ENCODE peak calls at places on chromosome 20, in ten cellular contexts. K is spleen, D is uterus, V is esophagus squamous epithelium, R is ovary, X is prostate gland, J is A549, U is cardiac muscle cell, P is hepatocyte, Z is left lung. S is an unnamed sample.

GRCh38 chr20:23305098-23305497 is 45.5 kb upstream of the NXT1 start:
- DNase-seq in V (no peak), X (no peak), P (no peak), J (no peak), Z (no peak), R (no peak), U (peak; percentile 62), D (no peak), K (no peak), S (no peak)

GRCh38 chr20:17898548-17898994 is 70.0 kb downstream of the SNX5 start:
- DNase-seq in J (peak; percentile 88), P (peak; percentile 87), D (peak; percentile 80), K (peak; percentile 88), R (peak; percentile 79), U (peak; percentile 82), X (peak; percentile 80), Z (no peak), V (no peak), S (peak; percentile 60)

GRCh38 chr20:19789446-19789845 is 31.4 kb downstream of the RIN2 start:
- DNase-seq in X (no peak), U (no peak), R (no peak), V (no peak), P (no peak), J (no peak), K (no peak), Z (no peak), D (no peak), S (no peak)

GRCh38 chr20:24863356-24863755 is 85.7 kb upstream of the CST7 start:
- DNase-seq in Z (no peak), X (no peak), P (no peak), D (no peak), R (no peak), K (no peak), V (no peak), U (peak; percentile 79), J (no peak), S (no peak)

GRCh38 chr20:33062105-33062629 is 8.5 kb downstream of the BPIFB3 start:
- DNase-seq in D (no peak), R (no peak), J (no peak), K (peak; percentile 29), V (no peak), X (no peak), Z (no peak), P (no peak), U (peak; percentile 58), S (no peak)

GRCh38 chr20:4820833-4821518 is 99.3 kb downstream of the PRND start:
- DNase-seq in R (peak; percentile 43), X (no peak), D (peak; percentile 75), U (peak; percentile 76), K (no peak), V (no peak), P (no peak), J (peak; percentile 41), Z (no peak), S (no peak)

GRCh38 chr20:12394786-12395185 is 477.1 kb downstream of the BTBD3 start:
- DNase-seq in D (no peak), U (peak; percentile 33), K (no peak), J (no peak), X (no peak), P (peak; percentile 54), Z (no peak), V (no peak), R (no peak), S (no peak)

GRCh38 chr20:23515250-23515939 is 24.5 kb downstream of the CST8 start:
- DNase-seq in K (no peak), Z (no peak), U (no peak), V (no peak), R (no peak), P (no peak), J (no peak), X (no peak), D (no peak), S (no peak)

GRCh38 chr20:11569163-11569562 is 348.5 kb upstream of the BTBD3 start:
- DNase-seq in D (no peak), U (peak; percentile 13), R (no peak), X (no peak), P (no peak), J (no peak), Z (no peak), K (no peak), V (no peak), S (no peak)

GRCh38 chr20:20076297-20077065 is 24.1 kb downstream of the CFAP61 start:
- DNase-seq in K (no peak), R (no peak), X (no peak), J (no peak), V (no peak), Z (no peak), D (no peak), U (peak; percentile 78), P (peak; percentile 33), S (no peak)

GRCh38 chr20:13022401-13023170 is 13.8 kb downstream of the SPTLC3 start:
- DNase-seq in R (no peak), Z (no peak), J (no peak), P (peak; percentile 40), D (no peak), U (peak; percentile 52), X (no peak), V (no peak), K (no peak), S (no peak)

GRCh38 chr20:37816003-37816402 is 86.9 kb upstream of the VSTM2L start:
- DNase-seq in D (no peak), V (no peak), J (no peak), X (no peak), K (no peak), Z (no peak), R (no peak), P (no peak), U (no peak), S (no peak)

GRCh38 chr20:15859061-15859460 is 714.2 kb downstream of the KIF16B start:
- DNase-seq in K (no peak), V (no peak), J (no peak), D (no peak), X (no peak), U (no peak), Z (no peak), R (no peak), P (no peak), S (no peak)

GRCh38 chr20:25327521-25328235 is 63.0 kb downstream of the ABHD12 start:
- DNase-seq in K (no peak), U (no peak), R (no peak), D (no peak), P (no peak), J (no peak), Z (no peak), X (no peak), V (no peak), S (no peak)

GRCh38 chr20:539236-539635 is 4.4 kb downstream of the CSNK2A1 start:
- DNase-seq in Z (no peak), J (no peak), U (no peak), P (no peak), D (no peak), K (no peak), X (no peak), R (no peak), V (no peak), S (no peak)
- H3K4me3 ChIP-seq in Z (no peak overlapping the region), J (no peak overlapping the region), U (no peak overlapping the region), P (no peak overlapping the region), D (no peak overlapping the region), K (no peak overlapping the region), X (no peak overlapping the region), R (no peak overlapping the region), V (no peak overlapping the region), S (no peak overlapping the region)

DNA sequence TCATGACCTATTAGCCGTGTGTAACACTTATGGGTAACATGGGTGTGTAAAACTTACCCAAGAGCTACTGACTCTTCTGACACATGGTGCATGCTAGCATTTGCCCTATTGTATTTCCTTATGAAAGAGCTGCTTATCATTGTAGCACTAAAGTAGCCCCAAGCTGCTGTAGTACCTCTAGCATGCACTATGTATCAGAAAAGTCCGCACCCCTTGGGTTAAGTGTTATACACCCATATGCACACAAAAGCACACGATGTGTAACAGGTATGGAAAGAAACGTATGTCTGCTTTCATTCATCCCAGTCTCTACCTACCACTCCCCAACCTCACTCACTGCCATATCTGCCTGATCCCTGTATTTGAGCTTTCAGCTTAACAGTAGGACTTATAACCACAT is 85.3 kb downstream of the ZMYND8 start:
- DNase-seq in K (no peak), R (no peak), J (no peak), P (no peak), D (no peak), V (no peak), U (no peak), Z (no peak), X (no peak), S (no peak)
- H3K4me1 ChIP-seq in K (peaks cover 36% of the 10 kb centered on the region), R (peaks cover 2% of the 10 kb centered on the region), J (peaks cover 43% of the 10 kb centered on the region), P (peaks cover 14% of the 10 kb centered on the region), D (peaks cover 15% of the 10 kb centered on the region), V (peaks cover 39% of the 10 kb centered on the region), U (peaks cover 7% of the 10 kb centered on the region), Z (peaks cover 15% of the 10 kb centered on the region), X (no peaks in the 10 kb centered on the region), S (peaks cover 44% of the 10 kb centered on the region)

DNA sequence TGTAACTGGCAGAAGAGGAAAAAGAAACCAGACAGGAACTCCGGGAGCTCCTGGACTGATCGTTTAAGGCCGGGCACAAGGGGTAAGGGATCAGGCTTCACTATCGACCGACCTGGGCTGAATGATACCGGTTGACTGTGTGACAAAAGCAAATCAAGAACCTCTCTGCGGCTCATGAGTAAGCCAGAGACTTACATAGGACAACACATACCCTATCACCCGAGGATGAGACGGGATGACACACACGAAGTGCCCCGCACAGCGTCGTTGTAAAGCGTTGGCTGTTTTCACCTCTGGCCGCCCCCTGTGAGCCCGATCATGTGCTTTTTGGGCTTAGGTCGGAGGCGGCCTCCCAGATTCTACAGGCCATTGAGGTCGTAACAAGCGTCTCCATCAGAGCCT is 695 bp upstream of the TGIF2 start:
- DNase-seq in Z (no peak), U (peak; percentile 28), P (peak; percentile 61), D (no peak), X (peak; percentile 7), R (no peak), V (no peak), K (no peak), J (no peak), S (no peak)
- TF ChIP-seq CTCF in Z (no peak), U (no peak), P (no peak), D (no peak), X (no peak), R (no peak), V (no peak), K (no peak), J (no peak), S (no peak)

GRCh38 chr20:47360489-47361267 is 4.2 kb upstream of the ZMYND8 start:
- DNase-seq in V (peak; percentile 16), K (peak; percentile 90), Z (peak; percentile 90), P (peak; percentile 85), D (peak; percentile 85), X (peak; percentile 85), R (peak; percentile 91), J (peak; percentile 51), U (peak; percentile 97), S (peak; percentile 70)

GRCh38 chr20:47361268-47361665 is 4.8 kb upstream of the ZMYND8 start:
- DNase-seq in U (no peak), K (peak; percentile 34), P (no peak), Z (no peak), J (no peak), R (no peak), X (no peak), D (no peak), V (no peak), S (no peak)

GRCh38 chr20:47362361-47363219 is 6.1 kb upstream of the ZMYND8 start:
- DNase-seq in R (peak; percentile 46), D (no peak), K (peak; percentile 72), Z (no peak), U (no peak), J (no peak), X (no peak), P (no peak), V (no peak), S (no peak)

GRCh38 chr20:47368301-47368700 is 11.8 kb upstream of the ZMYND8 start:
- DNase-seq in U (no peak), D (no peak), Z (no peak), K (peak; percentile 8), R (no peak), J (no peak), P (no peak), V (no peak), X (no peak), S (no peak)

GRCh38 chr20:47365023-47365764 is 8.7 kb upstream of the ZMYND8 start:
- DNase-seq in P (no peak), R (no peak), J (no peak), U (no peak), K (peak; percentile 13), V (no peak), D (no peak), Z (no peak), X (no peak), S (no peak)
- H3K4me3 ChIP-seq in P (no peak overlapping the region), R (no peak overlapping the region), J (no peak overlapping the region), U (no peak overlapping the region), K (no peak overlapping the region), V (no peak overlapping the region), D (no peak overlapping the region), Z (no peak overlapping the region), X (no peak overlapping the region), S (no peak overlapping the region)